ENCODE peak calls at places on chromosomes 4 and X, in five cellular contexts. A is aorta; Q is fibroblast of gingiva; U is tibial nerve; D is activated naive CD4-positive, alpha-beta T cell treated with anti-CD3 and anti-CD28 coated beads for 36 hours. L is an unnamed sample.

GRCh38 chr4:168832746-168833575 is 177.1 kb downstream of the CBR4 start:
- DNase-seq in D (no peak), A (peak), U (no peak), Q (no peak), L (no peak)

GRCh38 chr4:108683479-108683878 is 33.1 kb downstream of the OSTC start:
- DNase-seq in D (no peak), U (no peak), Q (peak), A (no peak), L (peak)

GRCh38 chr4:56531149-56531770 is 25.7 kb downstream of the ARL9 start:
- DNase-seq in A (no peak), D (no peak), U (no peak), Q (no peak), L (no peak)

GRCh38 chrX:123499787-123500186 is 233.1 kb downstream of the THOC2 start:
- DNase-seq in Q (no peak), U (no peak), D (no peak), A (peak), L (no peak)

GRCh38 chr4:124415206-124415605 is 297.3 kb downstream of the ANKRD50 start:
- DNase-seq in A (no peak), D (no peak), U (no peak), Q (peak), L (no peak)

GRCh38 chr4:112532267-112532666 is 16.3 kb upstream of the NEUROG2 start:
- DNase-seq in D (no peak), Q (no peak), U (no peak), A (no peak), L (no peak)

GRCh38 chr4:21744046-21744445 is 204.5 kb downstream of the KCNIP4 start:
- DNase-seq in D (no peak), Q (no peak), U (no peak), A (no peak), L (no peak)

GRCh38 chr4:143514432-143514831 is 930 bp downstream of the SMARCA5 start:
- DNase-seq in A (peak), Q (peak), U (peak), D (peak), L (peak)

GRCh38 chr4:129808242-129808641 is 712.3 kb downstream of the C4orf33 start:
- DNase-seq in Q (no peak), U (no peak), D (no peak), A (no peak), L (no peak)

GRCh38 chr4:122458625-122459024 is 2.1 kb upstream of the IL2 start:
- DNase-seq in Q (no peak), U (no peak), A (no peak), D (peak), L (no peak)

GRCh38 chr4:55791666-55792065 is 27.9 kb upstream of the EXOC1L start:
- DNase-seq in Q (no peak), D (no peak), A (no peak), U (no peak), L (no peak)

GRCh38 chr4:48752726-48753125 is 27.4 kb downstream of the FRYL start:
- DNase-seq in D (no peak), A (no peak), Q (no peak), U (no peak), L (no peak)

GRCh38 chr4:93771640-93772411 is 56.7 kb upstream of the ATOH1 start:
- DNase-seq in U (no peak), A (no peak), Q (no peak), D (no peak), L (no peak)

GRCh38 chr4:1246901-1247810 is 1.8 kb downstream of the CTBP1 start:
- DNase-seq in D (peak), Q (no peak), U (no peak), A (peak), L (peak)

GRCh38 chr4:3486556-3487270 is 23.6 kb downstream of the DOK7 start:
- DNase-seq in D (no peak), Q (no peak), A (no peak), U (no peak), L (no peak)